ENCODE peak calls at places on chromosomes 6 and 20, in nine cellular contexts. N, Z, C, H, P, E, J, W and Y are unnamed samples.
A peak's percentile ranks its signal among the peaks of the same experiment; 100 is the strongest.

GRCh38 chr6:140047321-140047720 is 672.9 kb upstream of the CITED2 start:
- DNase-seq in C (no peak), N (no peak), Z (no peak), P (no peak), H (no peak), J (no peak), W (no peak), E (no peak), Y (no peak)

GRCh38 chr6:3409699-3410384 is 47.0 kb downstream of the SLC22A23 start:
- DNase-seq in H (no peak), N (no peak), C (peak; percentile 39), P (peak; percentile 90), J (no peak), Z (no peak), E (no peak), W (no peak), Y (no peak)

GRCh38 chr6:6724319-6725119 is 136.0 kb downstream of the LY86 start:
- DNase-seq in P (peak; percentile 83), Z (no peak), N (no peak), H (peak; percentile 58), C (peak; percentile 87), E (peak; percentile 87), J (peak; percentile 76), W (peak; percentile 59), Y (peak; percentile 70)

GRCh38 chr6:83417880-83418663 is 12.8 kb downstream of the ME1 start:
- DNase-seq in J (peak; percentile 79), W (peak; percentile 37), P (no peak), E (no peak), H (peak; percentile 35), C (peak; percentile 90), N (no peak), Z (no peak), Y (no peak)

GRCh38 chr6:163346529-163346961 is 68.0 kb upstream of the QKI start:
- DNase-seq in J (no peak), N (no peak), C (no peak), Z (no peak), E (no peak), P (no peak), H (no peak), W (no peak), Y (no peak)

GRCh38 chr6:98941319-98941718 is 6.4 kb downstream of the FBXL4 start:
- DNase-seq in C (peak; percentile 47), W (no peak), P (no peak), Z (no peak), H (no peak), N (no peak), J (no peak), E (no peak), Y (no peak)

GRCh38 chr6:125046107-125046925 is 84.1 kb downstream of the RNF217 start:
- DNase-seq in C (no peak), Z (no peak), N (no peak), P (no peak), H (no peak), W (no peak), E (no peak), J (no peak), Y (no peak)

GRCh38 chr20:25274481-25274880 is 26.6 kb downstream of the PYGB start:
- DNase-seq in W (no peak), E (peak; percentile 12), N (no peak), C (no peak), Z (peak; percentile 40), J (no peak), H (no peak), P (peak; percentile 5), Y (no peak)

GRCh38 chr6:112331306-112331705 is 15.8 kb upstream of the RFPL4B start:
- DNase-seq in N (no peak), P (no peak), C (no peak), J (no peak), W (no peak), Z (no peak), H (no peak), E (no peak), Y (no peak)

GRCh38 chr6:158611600-158612041 is 32.9 kb downstream of the DYNLT1 start:
- DNase-seq in H (no peak), E (peak; percentile 79), N (no peak), P (peak; percentile 82), J (no peak), C (peak; percentile 8), Z (peak; percentile 16), W (no peak), Y (no peak)

GRCh38 chr6:113488812-113489685 is 368.1 kb upstream of the MARCKS start:
- DNase-seq in P (no peak), W (no peak), N (no peak), H (no peak), Z (no peak), J (no peak), E (no peak), C (peak; percentile 28), Y (no peak)

GRCh38 chr20:63943007-63943807 is 13.0 kb downstream of the UCKL1 start:
- DNase-seq in P (no peak), E (no peak), C (no peak), J (no peak), Z (no peak), H (no peak), W (no peak), N (no peak), Y (no peak)

GRCh38 chr6:33237731-33238130 is 29.4 kb downstream of the RING1 start:
- DNase-seq in N (no peak), W (no peak), H (no peak), P (no peak), Z (no peak), J (no peak), C (no peak), E (peak; percentile 83), Y (no peak)

GRCh38 chr6:84416043-84416657 is 188.7 kb upstream of the CEP162 start:
- DNase-seq in W (no peak), J (no peak), C (no peak), P (no peak), H (no peak), E (no peak), Z (no peak), N (no peak), Y (no peak)

DNA sequence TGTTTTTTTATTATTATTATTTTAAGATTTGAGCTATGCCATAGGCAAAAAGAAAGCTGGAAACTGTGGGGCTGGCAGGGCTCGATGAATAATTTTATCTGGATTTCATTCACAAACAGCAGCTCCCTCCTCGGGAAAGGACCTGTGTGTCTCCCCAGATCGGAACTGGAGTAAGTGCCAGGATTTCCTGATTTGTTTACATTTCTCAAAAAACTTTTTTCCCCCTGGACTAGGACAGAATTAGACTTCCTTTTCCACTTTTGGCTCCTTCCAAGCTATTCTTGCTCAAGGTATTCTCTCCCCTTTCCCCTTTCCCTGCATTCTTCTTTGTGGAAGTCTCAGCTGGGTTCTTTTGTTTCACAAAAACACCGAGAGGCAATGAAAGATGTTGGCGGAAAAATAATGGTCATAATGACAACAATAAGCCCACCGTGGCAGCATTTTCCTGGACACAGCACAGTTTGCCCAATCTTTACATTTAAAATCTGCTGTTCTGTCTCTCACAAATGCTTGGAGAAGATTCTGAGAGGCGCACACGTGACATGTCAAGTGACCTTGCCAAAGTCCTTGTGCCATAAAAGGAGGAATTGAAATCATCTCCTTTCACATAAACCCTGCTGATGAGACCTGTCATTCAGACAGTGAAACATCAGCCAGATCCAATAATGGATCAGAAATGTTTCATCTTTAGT is 85.8 kb upstream of the PREP start:
- DNase-seq in W (no peak), P (no peak), N (no peak), Z (no peak), C (peak; percentile 19), H (no peak), J (peak; percentile 36), E (peak; percentile 40), Y (no peak)
- H3K4me3 ChIP-seq in W (no peak overlapping the region), P (no peak overlapping the region), N (peak overlapping the region; percentile 42), Z (peak overlapping the region; percentile 23), C (peak overlapping the region; percentile 21), H (no peak overlapping the region), J (no peak overlapping the region), E (no peak overlapping the region), Y (no peak overlapping the region)

DNA sequence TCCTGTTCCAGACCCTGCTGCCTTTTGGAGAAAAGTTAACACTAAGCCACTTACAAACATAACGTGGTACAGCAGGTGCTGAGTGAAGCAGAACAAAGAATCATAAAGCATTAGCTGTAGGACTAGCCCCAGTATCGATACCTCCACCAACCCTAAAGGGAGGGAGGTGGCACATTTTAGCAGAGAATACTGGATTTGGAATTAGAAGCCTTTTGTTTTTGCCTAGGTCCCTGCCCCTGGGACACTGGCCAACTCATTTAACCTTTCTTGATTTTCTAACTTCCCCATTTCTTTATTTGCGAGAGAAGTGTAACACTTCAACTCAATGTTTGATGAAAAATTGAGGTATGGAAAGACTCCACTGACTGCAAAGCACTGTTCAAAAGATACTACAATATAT is 93.5 kb downstream of the B3GAT2 start:
- DNase-seq in H (no peak), C (no peak), N (no peak), W (no peak), E (no peak), P (no peak), J (no peak), Z (no peak), Y (no peak)
- H3K4me3 ChIP-seq in H (no peak overlapping the region), C (no peak overlapping the region), N (no peak overlapping the region), W (no peak overlapping the region), E (no peak overlapping the region), P (no peak overlapping the region), J (no peak overlapping the region), Z (no peak overlapping the region), Y (no peak overlapping the region)

DNA sequence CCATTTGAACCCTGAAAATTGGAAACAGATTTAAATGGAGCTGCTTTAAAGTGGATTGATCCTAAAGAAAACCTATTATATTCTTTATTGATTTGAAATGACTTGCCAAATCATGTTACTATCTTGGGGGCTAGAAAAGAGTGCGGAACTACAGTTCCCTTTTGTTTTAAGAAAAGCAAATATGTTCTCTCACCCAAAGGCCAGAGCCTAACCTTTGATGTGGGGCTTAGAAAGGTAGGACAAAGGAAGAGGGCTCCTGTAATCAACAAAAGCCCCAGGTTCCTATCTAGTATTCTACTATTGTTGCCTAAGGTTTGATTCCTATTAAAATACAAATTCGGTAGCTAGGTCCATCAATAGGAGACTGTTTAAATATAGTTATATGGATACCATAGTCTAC is 100.8 kb upstream of the BEND6 start:
- DNase-seq in J (no peak), Z (no peak), W (no peak), P (no peak), E (no peak), H (no peak), N (no peak), C (no peak), Y (no peak)
- H3K4me3 ChIP-seq in J (no peak overlapping the region), Z (no peak overlapping the region), W (no peak overlapping the region), P (no peak overlapping the region), E (no peak overlapping the region), H (no peak overlapping the region), N (no peak overlapping the region), C (no peak overlapping the region), Y (no peak overlapping the region)

GRCh38 chr6:162153991-162154390 is 573.6 kb downstream of the PRKN start:
- DNase-seq in J (no peak), E (no peak), N (no peak), C (no peak), P (no peak), Z (no peak), H (no peak), W (no peak), Y (no peak)

GRCh38 chr6:162153120-162153519 is 574.4 kb downstream of the PRKN start:
- DNase-seq in C (no peak), E (no peak), P (no peak), N (no peak), H (no peak), W (no peak), Z (no peak), J (no peak), Y (no peak)

GRCh38 chr6:162154930-162155329 is 572.6 kb downstream of the PRKN start:
- DNase-seq in C (no peak), J (no peak), H (no peak), Z (no peak), E (no peak), W (no peak), P (no peak), N (no peak), Y (no peak)

GRCh38 chr6:162157157-162157556 is 570.4 kb downstream of the PRKN start:
- DNase-seq in J (no peak), Z (no peak), H (no peak), P (no peak), C (no peak), W (no peak), E (no peak), N (no peak), Y (no peak)
- H3K4me3 ChIP-seq in J (no peak overlapping the region), Z (no peak overlapping the region), H (no peak overlapping the region), P (no peak overlapping the region), C (no peak overlapping the region), W (no peak overlapping the region), E (no peak overlapping the region), N (no peak overlapping the region), Y (no peak overlapping the region)